ENCODE peak calls at places on chromosomes 6 and 20, in nine cellular contexts. G is HAP-1; S is fibroblast of lung; F is effector memory CD4-positive, alpha-beta T cell; C is left lung; K is small intestine; Q is Peyer's patch; D is right cardiac atrium; H is CD8-positive, alpha-beta T cell. B is an unnamed sample.
A peak's percentile ranks its signal among the peaks of the same experiment; 100 is the strongest.

GRCh38 chr20:4154958-4155411 is 139.6 kb upstream of the RNF24 start:
- DNase-seq in G (no peak), S (no peak), F (no peak), C (peak; percentile 45), K (no peak), Q (no peak), D (peak; percentile 77), H (no peak), B (no peak)

GRCh38 chr20:32354592-32355416 is 3.3 kb upstream of the ASXL1 start:
- DNase-seq in G (no peak), S (peak; percentile 76), F (no peak), C (no peak), K (no peak), Q (no peak), D (no peak), H (no peak), B (no peak)

GRCh38 chr6:8082954-8083858 is 19.0 kb upstream of the BLOC1S5 start:
- DNase-seq in G (peak; percentile 49), S (peak; percentile 94), F (no peak), C (no peak), K (no peak), Q (no peak), D (peak; percentile 43), H (no peak), B (peak; percentile 28)

GRCh38 chr6:5854900-5855299 is 151.8 kb downstream of the NRN1 start:
- DNase-seq in G (no peak), S (no peak), F (no peak), C (no peak), K (no peak), Q (no peak), D (no peak), H (no peak), B (no peak)

GRCh38 chr6:73774311-73774766 is 78.3 kb downstream of the CD109 start:
- DNase-seq in G (no peak), S (peak; percentile 91), F (no peak), C (no peak), K (no peak), Q (no peak), D (peak; percentile 57), H (no peak), B (no peak)

GRCh38 chr20:57882451-57883161 is 172.8 kb upstream of the PMEPA1 start:
- DNase-seq in G (no peak), S (peak; percentile 40), F (no peak), C (no peak), K (no peak), Q (no peak), D (no peak), H (no peak), B (no peak)

GRCh38 chr6:159098636-159099106 is 53.9 kb upstream of the TAGAP start:
- DNase-seq in G (no peak), S (no peak), F (peak; percentile 66), C (no peak), K (peak; percentile 44), Q (no peak), D (no peak), H (peak; percentile 56), B (no peak)

GRCh38 chr6:160996316-160996715 is 4.7 kb downstream of the MAP3K4 start:
- DNase-seq in G (no peak), S (peak; percentile 42), F (no peak), C (no peak), K (no peak), Q (no peak), D (no peak), H (no peak), B (no peak)

GRCh38 chr6:48027704-48028435 is 83.1 kb downstream of the PTCHD4 start:
- DNase-seq in G (no peak), S (peak; percentile 9), F (no peak), C (no peak), K (no peak), Q (no peak), D (no peak), H (no peak), B (no peak)

GRCh38 chr6:8240316-8240715 is 138.0 kb upstream of the EEF1E1 start:
- DNase-seq in G (no peak), S (no peak), F (no peak), C (no peak), K (no peak), Q (no peak), D (no peak), H (no peak), B (no peak)

DNA sequence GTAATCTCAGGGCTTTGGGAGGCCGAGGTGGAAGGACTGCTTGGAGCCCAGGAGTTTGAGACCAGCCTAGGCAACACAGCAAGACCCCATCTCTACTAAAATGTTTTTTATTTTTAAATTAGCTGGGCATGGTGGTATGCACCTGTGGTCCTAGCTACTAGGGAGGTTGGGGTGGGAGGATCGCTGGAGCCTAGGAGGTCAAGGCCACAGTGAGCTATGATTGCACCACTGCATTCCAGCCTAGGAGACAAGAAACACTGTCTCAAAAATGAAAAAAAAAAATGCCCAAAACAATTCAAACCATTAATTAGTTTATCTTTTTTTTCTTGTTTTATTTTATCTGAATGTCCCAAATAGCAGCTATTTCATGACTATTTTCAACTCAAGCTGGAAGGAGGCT is 85.8 kb downstream of the GMPR start:
- DNase-seq in G (no peak), S (no peak), F (no peak), C (no peak), K (no peak), Q (no peak), D (no peak), H (no peak), B (no peak)
- H3K4me1 ChIP-seq in G (peaks cover 25% of the 10 kb centered on the region), S (peaks cover 36% of the 10 kb centered on the region), F (peaks cover 49% of the 10 kb centered on the region), C (peaks cover 31% of the 10 kb centered on the region), K (peaks cover 6% of the 10 kb centered on the region), Q (no peaks in the 10 kb centered on the region), D (peaks cover 10% of the 10 kb centered on the region), H (peaks cover 49% of the 10 kb centered on the region), B (peaks cover 4% of the 10 kb centered on the region)

DNA sequence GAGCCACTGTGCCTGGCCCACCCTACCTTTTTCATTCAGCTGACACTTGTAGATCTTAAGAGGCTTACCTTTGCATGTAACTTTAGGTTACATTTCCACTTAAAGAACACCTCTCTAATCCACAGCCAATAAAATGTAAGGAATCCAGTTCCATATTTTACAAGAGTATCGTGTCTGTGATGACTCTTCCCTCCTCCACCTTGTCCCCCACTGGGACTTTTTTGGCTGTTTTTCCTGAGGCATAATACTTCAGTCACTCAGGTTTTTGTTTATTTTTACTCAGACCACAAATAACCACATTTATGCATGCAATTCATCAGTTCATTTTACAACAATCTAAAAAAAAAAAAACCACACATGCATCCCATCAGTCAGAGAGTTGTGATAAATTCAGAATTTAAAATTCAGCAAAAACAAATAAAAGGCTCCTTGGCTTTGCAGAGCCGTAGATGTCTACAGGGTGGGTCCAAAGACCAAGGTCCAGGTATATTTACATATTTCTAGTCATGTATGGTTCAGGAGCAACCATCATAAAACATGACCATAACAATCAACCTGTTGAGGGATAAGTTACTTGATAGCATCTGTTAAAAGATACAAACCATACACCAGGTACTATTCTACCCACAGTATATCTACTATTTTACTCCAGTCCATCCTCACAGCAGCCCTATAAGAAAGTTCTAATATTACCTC is 9.9 kb downstream of the ATXN1 start:
- DNase-seq in G (no peak), S (peak; percentile 71), F (no peak), C (no peak), K (peak; percentile 73), Q (no peak), D (no peak), H (no peak), B (no peak)
- H3K4me1 ChIP-seq in G (peaks cover 2% of the 10 kb centered on the region), S (peaks cover 20% of the 10 kb centered on the region), F (no peaks in the 10 kb centered on the region), C (peaks cover 8% of the 10 kb centered on the region), K (peaks cover 29% of the 10 kb centered on the region), Q (peaks cover 4% of the 10 kb centered on the region), D (peaks cover 3% of the 10 kb centered on the region), H (no peaks in the 10 kb centered on the region), B (peaks cover 10% of the 10 kb centered on the region)

DNA sequence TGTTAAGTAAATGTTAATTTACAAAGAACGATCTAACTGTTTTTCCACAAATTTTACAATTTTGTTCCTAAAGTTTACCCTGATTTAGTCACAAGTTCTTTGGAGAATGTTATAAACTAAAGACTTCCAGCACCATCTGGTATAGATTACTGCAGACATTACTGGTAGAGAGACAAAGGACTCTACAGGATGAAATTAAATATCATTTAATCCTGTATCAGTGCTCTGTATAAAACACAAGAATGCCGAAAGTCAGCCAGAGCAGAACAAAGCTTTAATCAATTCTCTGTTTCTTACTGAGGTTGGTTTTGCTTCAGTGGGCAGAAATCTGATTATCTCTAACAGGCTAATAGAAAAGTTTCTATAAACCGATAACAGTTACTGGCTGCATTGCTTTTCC is 763.6 kb downstream of the TENT5A start:
- DNase-seq in G (no peak), S (no peak), F (no peak), C (no peak), K (no peak), Q (no peak), D (no peak), H (no peak), B (no peak)
- H3K4me1 ChIP-seq in G (no peaks in the 10 kb centered on the region), S (no peaks in the 10 kb centered on the region), F (no peaks in the 10 kb centered on the region), C (no peaks in the 10 kb centered on the region), K (no peaks in the 10 kb centered on the region), Q (no peaks in the 10 kb centered on the region), D (no peaks in the 10 kb centered on the region), H (no peaks in the 10 kb centered on the region), B (no peaks in the 10 kb centered on the region)

DNA sequence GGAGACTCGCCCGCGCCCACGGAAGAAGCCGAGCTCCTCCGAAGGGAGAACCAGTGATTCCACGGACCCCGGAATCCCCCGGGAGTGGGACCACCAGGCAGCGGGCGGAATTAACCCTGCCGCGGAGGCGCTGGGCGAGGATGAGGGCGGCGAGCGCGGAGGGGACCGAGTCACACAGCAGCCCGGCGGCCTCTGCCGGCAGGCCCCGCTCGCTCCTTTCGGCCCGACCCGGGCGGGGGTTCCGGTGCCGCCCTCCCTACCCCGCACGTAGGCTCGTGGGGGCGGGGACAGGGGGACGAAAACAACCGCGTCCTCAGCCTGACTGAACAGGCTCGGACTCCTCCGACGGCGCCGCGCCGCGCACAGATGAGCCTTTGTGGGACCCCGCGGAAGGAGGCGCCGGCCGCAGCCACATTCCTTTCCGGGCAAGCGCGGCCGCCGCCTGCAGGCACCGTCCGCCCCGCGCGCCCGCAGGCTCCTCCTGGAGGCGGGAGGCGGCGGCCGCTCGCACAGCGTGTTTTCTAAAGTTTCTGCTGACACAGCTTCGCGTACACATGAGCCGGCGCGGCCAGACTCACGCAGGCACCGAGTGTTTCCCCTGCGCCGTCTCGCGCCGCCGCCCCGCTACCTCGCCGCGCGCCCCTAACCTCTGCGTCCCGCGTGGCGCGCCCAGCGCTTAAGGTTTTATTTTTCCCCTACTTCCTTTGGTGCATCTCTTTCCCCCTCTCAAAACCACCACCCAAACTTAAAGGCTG is 244.3 kb downstream of the ARID1B start:
- DNase-seq in G (peak; percentile 72), S (peak; percentile 89), F (peak; percentile 86), C (peak; percentile 95), K (peak; percentile 85), Q (peak; percentile 94), D (peak; percentile 97), H (peak; percentile 84), B (peak; percentile 89)
- H3K4me1 ChIP-seq in G (peaks cover 24% of the 10 kb centered on the region), S (peaks cover 7% of the 10 kb centered on the region), F (peaks cover 11% of the 10 kb centered on the region), C (peaks cover 4% of the 10 kb centered on the region), K (peaks cover 7% of the 10 kb centered on the region), Q (no peaks in the 10 kb centered on the region), D (peaks cover 3% of the 10 kb centered on the region), H (peaks cover 8% of the 10 kb centered on the region), B (no peaks in the 10 kb centered on the region)

B was measured in pancreas.